ENCODE peak calls at places on chromosome 5, in nine cellular contexts. A is kidney, O is K562, G is AG04450, P is mucosa of descending colon, M is H1, L is epithelial cell of esophagus, C is suprapubic skin, D is MCF 10A. V is an unnamed sample.

GRCh38 chr5:179188636-179189035 is 128.5 kb downstream of the ZNF354C start:
- DNase-seq in A (peak; percentile 37), O (no peak), G (no peak), P (no peak), M (no peak), L (no peak), C (no peak), D (no peak), V (no peak)

GRCh38 chr5:55993628-55994501 is 898 bp downstream of the IL6ST start:
- DNase-seq in A (no peak), O (no peak), G (no peak), P (no peak), M (no peak), L (peak; percentile 30), C (no peak), D (no peak), V (no peak)

GRCh38 chr5:79612667-79613190 is 488 bp downstream of the TENT2 start:
- DNase-seq in A (no peak), O (no peak), G (no peak), P (no peak), M (no peak), L (no peak), C (no peak), D (no peak), V (no peak)

GRCh38 chr5:143311428-143311827 is 92.1 kb downstream of the NR3C1 start:
- DNase-seq in A (no peak), O (no peak), G (peak; percentile 38), P (no peak), M (no peak), L (peak; percentile 95), C (no peak), D (peak; percentile 91), V (no peak)

GRCh38 chr5:157366741-157367684 is 93.0 kb upstream of the NIPAL4 start:
- DNase-seq in A (no peak), O (peak; percentile 20), G (peak; percentile 54), P (no peak), M (no peak), L (peak; percentile 48), C (no peak), D (peak; percentile 54), V (no peak)

GRCh38 chr5:92435781-92436180 is 1052.7 kb upstream of the ARRDC3 start:
- DNase-seq in A (peak; percentile 45), O (no peak), G (no peak), P (no peak), M (no peak), L (no peak), C (no peak), D (no peak), V (no peak)

GRCh38 chr5:179679014-179679674 is 1.7 kb downstream of the CBY3 start:
- DNase-seq in A (peak; percentile 93), O (peak; percentile 38), G (no peak), P (peak; percentile 81), M (peak; percentile 81), L (peak; percentile 69), C (peak; percentile 88), D (peak; percentile 65), V (peak; percentile 76)

GRCh38 chr5:4028384-4028783 is 432.8 kb downstream of the IRX1 start:
- DNase-seq in A (no peak), O (no peak), G (no peak), P (no peak), M (no peak), L (no peak), C (no peak), D (no peak), V (no peak)

GRCh38 chr5:177520906-177521513 is 4.2 kb upstream of the DDX41 start:
- DNase-seq in A (peak; percentile 39), O (no peak), G (no peak), P (no peak), M (no peak), L (no peak), C (no peak), D (no peak), V (no peak)
- TF ChIP-seq CTCF in A (no peak), O (peak; percentile 12), G (peak; percentile 20), P (no peak), M (peak; percentile 38), L (peak; percentile 19), C (no peak), D (no peak), V (no peak)

GRCh38 chr5:14145356-14146334 is 2.5 kb downstream of the TRIO start:
- DNase-seq in A (no peak), O (no peak), G (peak; percentile 50), P (no peak), M (no peak), L (no peak), C (no peak), D (no peak), V (no peak)

GRCh38 chr5:14143509-14143842 is 334 bp downstream of the TRIO start:
- DNase-seq in A (no peak), O (peak; percentile 74), G (no peak), P (no peak), M (no peak), L (no peak), C (no peak), D (no peak), V (no peak)

GRCh38 chr5:14143843-14144585 is 872 bp downstream of the TRIO start:
- DNase-seq in A (peak; percentile 84), O (peak; percentile 24), G (no peak), P (peak; percentile 72), M (no peak), L (peak; percentile 46), C (peak; percentile 83), D (peak; percentile 49), V (no peak)

GRCh38 chr5:14142856-14143508 is at the start of gene TRIO:
- DNase-seq in A (peak; percentile 96), O (peak; percentile 94), G (peak; percentile 77), P (peak; percentile 97), M (peak; percentile 85), L (peak; percentile 88), C (peak; percentile 91), D (peak; percentile 91), V (peak; percentile 94)

DNA sequence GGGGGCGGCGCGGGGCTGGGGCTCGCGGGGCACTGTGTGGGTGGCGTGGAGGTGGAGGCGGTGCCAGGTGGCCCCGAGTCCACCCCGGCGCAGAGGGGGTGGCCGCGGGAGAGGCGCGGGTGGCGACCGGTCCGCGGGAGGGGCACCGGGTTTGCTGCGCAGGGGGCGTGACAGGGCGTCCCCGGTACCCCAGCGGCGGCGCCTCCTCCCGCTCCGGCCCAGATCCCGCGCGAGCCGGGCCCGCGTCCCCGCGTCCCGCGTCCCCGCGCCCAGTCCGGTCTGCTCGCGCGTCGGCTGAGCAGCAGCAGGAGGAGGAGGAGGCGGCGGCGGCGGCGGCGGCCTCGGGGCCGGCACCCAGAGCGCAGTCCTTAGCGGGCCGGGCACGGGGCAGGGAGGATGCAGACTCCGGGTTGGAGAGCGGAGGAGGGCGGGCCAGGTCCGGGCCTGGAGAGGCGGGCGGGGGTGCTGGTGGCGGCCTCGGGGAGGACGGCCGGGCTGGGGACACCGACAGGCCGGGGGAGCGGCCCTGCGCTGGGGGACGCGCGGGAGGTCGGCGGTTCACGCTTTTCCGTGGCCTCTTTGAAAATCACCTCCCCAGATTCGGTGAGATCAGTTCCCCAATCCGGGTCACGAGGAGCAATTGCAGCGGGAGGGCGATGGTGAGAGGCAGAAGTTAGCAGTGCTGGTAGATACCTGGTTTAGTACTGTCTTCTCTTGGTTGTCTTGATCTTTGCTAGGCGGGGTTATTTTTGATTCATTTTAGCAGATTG is 1.6 kb downstream of the TRIO start:
- DNase-seq in A (peak; percentile 89), O (peak; percentile 23), G (no peak), P (peak; percentile 83), M (no peak), L (peak; percentile 86), C (no peak), D (peak; percentile 83), V (peak; percentile 79)
- TF ChIP-seq CTCF in A (no peak), O (no peak), G (no peak), P (no peak), M (no peak), L (peak; percentile 13), C (no peak), D (no peak), V (no peak)

DNA sequence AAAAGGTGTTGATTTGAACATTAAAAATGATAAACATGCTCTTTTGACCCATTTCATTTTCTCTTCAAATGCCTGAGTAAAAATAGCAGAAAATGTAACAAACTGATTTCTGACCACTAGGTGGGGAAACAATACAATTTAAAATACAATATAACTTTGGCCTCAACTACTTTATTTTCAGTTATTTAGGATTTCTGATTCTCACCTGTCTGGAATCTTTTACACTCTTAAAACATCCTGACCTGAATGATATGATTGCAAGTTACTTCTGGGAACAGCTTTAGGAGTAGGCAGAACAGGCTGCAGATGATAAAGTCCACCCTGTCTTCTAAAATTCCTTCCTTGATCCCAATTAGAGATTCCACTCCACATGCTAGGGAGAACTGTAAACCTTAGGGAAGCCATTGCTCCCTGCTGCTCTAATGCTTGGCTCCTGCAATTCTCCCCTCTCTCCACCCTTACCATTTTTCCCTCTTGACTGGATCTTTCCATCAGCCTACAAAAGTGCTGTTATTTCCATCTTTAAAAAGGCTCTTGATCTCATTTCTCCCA is 70.3 kb downstream of the FYB1 start:
- DNase-seq in A (no peak), O (no peak), G (no peak), P (no peak), M (no peak), L (peak; percentile 19), C (no peak), D (peak; percentile 29), V (no peak)
- TF ChIP-seq CTCF in A (peak; percentile 32), O (peak; percentile 41), G (peak; percentile 45), P (no peak), M (no peak), L (no peak), C (no peak), D (peak; percentile 49), V (peak; percentile 68)

GRCh38 chr5:58460727-58461286 is 921 bp upstream of the PLK2 start:
- DNase-seq in A (no peak), O (peak; percentile 25), G (peak; percentile 65), P (peak; percentile 95), M (peak; percentile 84), L (peak; percentile 87), C (peak; percentile 94), D (peak; percentile 94), V (peak; percentile 91)

GRCh38 chr5:58458851-58459275 is 1.0 kb downstream of the PLK2 start:
- DNase-seq in A (no peak), O (no peak), G (no peak), P (no peak), M (no peak), L (peak; percentile 75), C (no peak), D (peak; percentile 66), V (no peak)

GRCh38 chr5:58459276-58459859 is 518 bp downstream of the PLK2 start:
- DNase-seq in A (no peak), O (no peak), G (no peak), P (peak; percentile 67), M (no peak), L (peak; percentile 43), C (peak; percentile 79), D (peak; percentile 63), V (no peak)

GRCh38 chr5:58462154-58462553 is 2.3 kb upstream of the PLK2 start:
- DNase-seq in A (no peak), O (peak; percentile 10), G (no peak), P (no peak), M (no peak), L (peak; percentile 85), C (no peak), D (peak; percentile 82), V (no peak)

DNA sequence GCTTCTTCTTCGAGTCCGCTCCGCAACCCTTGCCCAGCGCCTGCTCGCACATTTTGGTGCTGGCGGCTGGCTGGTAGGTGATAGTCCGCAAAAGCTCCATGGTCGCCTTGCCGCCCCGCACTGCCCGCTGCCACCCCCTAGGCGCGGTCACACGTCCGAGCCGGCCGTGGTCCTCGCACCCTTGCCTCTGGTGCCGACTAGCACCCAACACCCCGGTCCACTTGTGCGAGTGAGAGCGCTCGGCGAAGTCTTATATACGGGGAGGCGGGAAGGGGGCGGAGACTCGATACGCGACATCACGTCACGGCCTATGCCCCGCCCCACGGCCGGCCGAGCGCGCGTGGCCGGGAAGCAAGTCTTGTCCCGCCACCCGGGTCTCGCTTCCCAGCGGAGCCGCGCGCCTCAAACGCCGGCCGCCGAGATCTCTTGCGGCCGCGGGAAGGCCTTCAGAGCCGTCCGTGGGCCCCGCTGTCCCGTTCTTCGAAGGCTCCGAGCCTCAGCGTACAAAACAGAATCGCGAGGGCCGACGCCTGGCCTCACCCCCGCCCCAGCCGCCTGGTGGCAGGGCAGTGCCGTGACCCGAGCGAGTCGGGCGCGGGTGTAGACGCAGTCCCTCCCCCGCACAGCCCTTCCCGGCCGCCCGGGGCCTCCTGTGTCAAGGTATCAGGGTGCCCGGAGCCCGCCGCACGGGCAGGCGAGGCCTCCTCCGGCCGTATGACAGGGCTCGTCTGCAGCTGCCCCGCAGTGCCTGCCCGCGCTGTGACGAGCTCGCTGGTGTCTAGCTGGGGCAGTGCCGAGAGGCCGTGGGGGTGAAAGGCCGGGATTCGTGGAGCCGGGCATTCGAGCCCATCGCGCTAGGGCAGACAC is at the start of gene PLK2:
- DNase-seq in A (peak; percentile 97), O (no peak), G (peak; percentile 93), P (peak; percentile 96), M (peak; percentile 61), L (peak; percentile 94), C (peak; percentile 98), D (peak; percentile 90), V (peak; percentile 96)
- TF ChIP-seq CTCF in A (peak; percentile 28), O (no peak), G (peak; percentile 32), P (peak; percentile 45), M (peak; percentile 42), L (no peak), C (peak; percentile 20), D (peak; percentile 66), V (peak; percentile 57)